ENCODE peak calls at places on chromosomes 3 and 15, in six cellular contexts. J, V, L, X, C and G are unnamed samples.

GRCh38 chr15:45132844-45133560 is 3.2 kb downstream of the DUOX1 start:
- DNase-seq in J (no peak), C (no peak), X (no peak), V (no peak), L (no peak), G (no peak)

GRCh38 chr3:53278667-53279066 is 22.8 kb upstream of the TKT start:
- DNase-seq in V (no peak), C (no peak), X (no peak), J (no peak), L (no peak), G (no peak)

GRCh38 chr15:90213123-90213817 is 12.1 kb downstream of the SEMA4B start:
- DNase-seq in X (no peak), L (no peak), V (no peak), C (no peak), J (no peak), G (no peak)

GRCh38 chr3:190070623-190071347 is 49.9 kb downstream of the P3H2 start:
- DNase-seq in C (peak), V (no peak), J (no peak), L (no peak), X (no peak), G (no peak)

GRCh38 chr3:138455801-138456716 is 21.6 kb downstream of the ESYT3 start:
- DNase-seq in C (no peak), X (no peak), V (no peak), L (no peak), J (peak), G (no peak)

GRCh38 chr15:36914962-36915808 is 185.2 kb downstream of the MEIS2 start:
- DNase-seq in J (peak), X (no peak), C (no peak), L (no peak), V (no peak), G (no peak)

GRCh38 chr3:124032881-124033359 is 41.0 kb upstream of the ROPN1 start:
- DNase-seq in X (peak), V (peak), C (peak), L (peak), J (peak), G (peak)

GRCh38 chr15:69193948-69194827 is 33.8 kb downstream of the GLCE start:
- DNase-seq in L (no peak), J (peak), V (no peak), C (peak), X (no peak), G (no peak)

GRCh38 chr3:185729335-185729715 is 95.5 kb downstream of the IGF2BP2 start:
- DNase-seq in J (peak), C (peak), V (peak), L (no peak), X (no peak), G (no peak)

GRCh38 chr15:40162552-40162951 is 1.7 kb downstream of the BUB1B start:
- DNase-seq in C (no peak), X (no peak), V (no peak), L (no peak), J (no peak), G (no peak)

GRCh38 chr3:29695201-29695904 is 414.5 kb downstream of the RBMS3 start:
- DNase-seq in J (peak), L (no peak), X (no peak), C (peak), V (peak), G (no peak)

GRCh38 chr3:187719628-187720336 is 17.4 kb upstream of the RTP2 start:
- DNase-seq in L (peak), C (no peak), V (no peak), J (no peak), X (no peak), G (no peak)

GRCh38 chr15:85482896-85483295 is 102.5 kb downstream of the AKAP13 start:
- DNase-seq in V (peak), J (peak), X (no peak), C (peak), L (no peak), G (no peak)

GRCh38 chr3:52405601-52406115 is 39.2 kb downstream of the SEMA3G start:
- DNase-seq in V (no peak), L (no peak), J (no peak), X (no peak), C (no peak), G (peak)

GRCh38 chr15:80849308-80849707 is 70.1 kb downstream of the CEMIP start:
- DNase-seq in L (no peak), X (no peak), C (peak), J (peak), V (peak), G (no peak)